ENCODE peak calls at places on chromosome 6, in four cellular contexts. One of them, this sample, is unnamed.

GRCh38 chr6:105810105-105810921 is 275.8 kb upstream of the PRDM1 start:
- DNase-seq in lower leg skin: no peak
- DNase-seq in HFF-Myc: peak; percentile 91
- DNase-seq in BJ: peak; percentile 81
- DNase-seq in this sample: no peak

GRCh38 chr6:41200296-41200900 is 551 bp downstream of the TREML2 start:
- DNase-seq in lower leg skin: no peak
- DNase-seq in HFF-Myc: no peak
- DNase-seq in BJ: no peak
- DNase-seq in this sample: peak; percentile 44

GRCh38 chr6:3585320-3585935 is 128.6 kb upstream of the SLC22A23 start:
- DNase-seq in lower leg skin: no peak
- DNase-seq in HFF-Myc: peak; percentile 74
- DNase-seq in BJ: peak; percentile 93
- DNase-seq in this sample: no peak

GRCh38 chr6:163260111-163260895 is 154.2 kb upstream of the QKI start:
- DNase-seq in lower leg skin: no peak
- DNase-seq in HFF-Myc: no peak
- DNase-seq in BJ: no peak
- DNase-seq in this sample: no peak

GRCh38 chr6:26365633-26365995 is 616 bp downstream of the BTN3A2 start:
- DNase-seq in lower leg skin: no peak
- DNase-seq in HFF-Myc: no peak
- DNase-seq in BJ: no peak
- DNase-seq in this sample: no peak

GRCh38 chr6:20261685-20262084 is 49.4 kb upstream of the MBOAT1 start:
- DNase-seq in lower leg skin: no peak
- DNase-seq in HFF-Myc: no peak
- DNase-seq in BJ: no peak
- DNase-seq in this sample: no peak

GRCh38 chr6:150876598-150876997 is 11.1 kb downstream of the MTHFD1L start:
- DNase-seq in lower leg skin: no peak
- DNase-seq in HFF-Myc: no peak
- DNase-seq in BJ: no peak
- DNase-seq in this sample: no peak

GRCh38 chr6:142304241-142304640 is 2.4 kb downstream of the ADGRG6 start:
- DNase-seq in lower leg skin: no peak
- DNase-seq in HFF-Myc: no peak
- DNase-seq in BJ: no peak
- DNase-seq in this sample: no peak

GRCh38 chr6:2807342-2808090 is 34.1 kb downstream of the SERPINB1 start:
- DNase-seq in lower leg skin: no peak
- DNase-seq in HFF-Myc: no peak
- DNase-seq in BJ: no peak
- DNase-seq in this sample: no peak

GRCh38 chr6:99790679-99791078 is 184.0 kb downstream of the PRDM13 start:
- DNase-seq in lower leg skin: no peak
- DNase-seq in HFF-Myc: no peak
- DNase-seq in BJ: no peak
- DNase-seq in this sample: no peak

GRCh38 chr6:144777249-144777648 is 492.1 kb downstream of the UTRN start:
- DNase-seq in lower leg skin: no peak
- DNase-seq in HFF-Myc: no peak
- DNase-seq in BJ: no peak
- DNase-seq in this sample: no peak

GRCh38 chr6:152642578-152643375 is 5.6 kb upstream of the SYNE1 start:
- DNase-seq in lower leg skin: no peak
- DNase-seq in HFF-Myc: no peak
- DNase-seq in BJ: no peak
- DNase-seq in this sample: no peak

GRCh38 chr6:27863962-27864905 is 48.0 kb downstream of the OR2B2 start:
- DNase-seq in lower leg skin: no peak
- DNase-seq in HFF-Myc: no peak
- DNase-seq in BJ: no peak
- DNase-seq in this sample: no peak

GRCh38 chr6:160051390-160051789 is 70.2 kb upstream of the SLC22A1 start:
- DNase-seq in lower leg skin: no peak
- DNase-seq in HFF-Myc: no peak
- DNase-seq in BJ: no peak
- DNase-seq in this sample: no peak

GRCh38 chr6:115591973-115592486 is 468.7 kb downstream of the FRK start:
- DNase-seq in lower leg skin: no peak
- DNase-seq in HFF-Myc: no peak
- DNase-seq in BJ: no peak
- DNase-seq in this sample: no peak

GRCh38 chr6:14454467-14454763 is 336.8 kb downstream of the CD83 start:
- DNase-seq in lower leg skin: no peak
- DNase-seq in HFF-Myc: no peak
- DNase-seq in BJ: no peak
- DNase-seq in this sample: no peak

GRCh38 chr6:36838896-36839818 is at the start of gene CPNE5:
- DNase-seq in lower leg skin: no peak
- DNase-seq in HFF-Myc: no peak
- DNase-seq in BJ: no peak
- DNase-seq in this sample: no peak

GRCh38 chr6:105279463-105279862 is 99.6 kb upstream of the POPDC3 start:
- DNase-seq in lower leg skin: no peak
- DNase-seq in HFF-Myc: no peak
- DNase-seq in BJ: no peak
- DNase-seq in this sample: no peak

GRCh38 chr6:166167801-166168615 is at the start of gene TBXT:
- DNase-seq in lower leg skin: no peak
- DNase-seq in HFF-Myc: no peak
- DNase-seq in BJ: no peak
- DNase-seq in this sample: no peak

GRCh38 chr6:68189217-68189616 is 445.9 kb upstream of the ADGRB3 start:
- DNase-seq in lower leg skin: no peak
- DNase-seq in HFF-Myc: no peak
- DNase-seq in BJ: no peak
- DNase-seq in this sample: no peak

GRCh38 chr6:42404494-42404893 is 47.2 kb downstream of the TRERF1 start:
- DNase-seq in lower leg skin: peak; percentile 85
- DNase-seq in HFF-Myc: peak; percentile 52
- DNase-seq in BJ: peak; percentile 44
- DNase-seq in this sample: no peak

GRCh38 chr6:138692978-138693909 is 80.3 kb upstream of the CCDC28A start:
- DNase-seq in lower leg skin: peak; percentile 93
- DNase-seq in HFF-Myc: no peak
- DNase-seq in BJ: no peak
- DNase-seq in this sample: peak; percentile 89

GRCh38 chr6:143270026-143270425 is 180.5 kb downstream of the ADAT2 start:
- DNase-seq in lower leg skin: no peak
- DNase-seq in HFF-Myc: no peak
- DNase-seq in BJ: no peak
- DNase-seq in this sample: no peak

GRCh38 chr6:84868149-84868548 is 103.8 kb upstream of the TBX18 start:
- DNase-seq in lower leg skin: no peak
- DNase-seq in HFF-Myc: no peak
- DNase-seq in BJ: no peak
- DNase-seq in this sample: no peak
- TF ChIP-seq CTCF in lower leg skin: no peak
- TF ChIP-seq CTCF in HFF-Myc: no peak
- TF ChIP-seq CTCF in BJ: no peak
- TF ChIP-seq CTCF in this sample: no peak

GRCh38 chr6:72640622-72640930 is 18.7 kb downstream of the KCNQ5 start:
- DNase-seq in lower leg skin: no peak
- DNase-seq in HFF-Myc: no peak
- DNase-seq in BJ: no peak
- DNase-seq in this sample: no peak

GRCh38 chr6:72639920-72640621 is 18.2 kb downstream of the KCNQ5 start:
- DNase-seq in lower leg skin: no peak
- DNase-seq in HFF-Myc: no peak
- DNase-seq in BJ: no peak
- DNase-seq in this sample: no peak

GRCh38 chr6:72642435-72642834 is 20.6 kb downstream of the KCNQ5 start:
- DNase-seq in lower leg skin: no peak
- DNase-seq in HFF-Myc: no peak
- DNase-seq in BJ: no peak
- DNase-seq in this sample: no peak

GRCh38 chr6:72646604-72647485 is 25.0 kb downstream of the KCNQ5 start:
- DNase-seq in lower leg skin: no peak
- DNase-seq in HFF-Myc: no peak
- DNase-seq in BJ: no peak
- DNase-seq in this sample: no peak

GRCh38 chr6:72643214-72643613 is 21.4 kb downstream of the KCNQ5 start:
- DNase-seq in lower leg skin: no peak
- DNase-seq in HFF-Myc: no peak
- DNase-seq in BJ: no peak
- DNase-seq in this sample: no peak
- TF ChIP-seq CTCF in lower leg skin: no peak
- TF ChIP-seq CTCF in HFF-Myc: no peak
- TF ChIP-seq CTCF in BJ: no peak
- TF ChIP-seq CTCF in this sample: peak; percentile 56

GRCh38 chr6:44667668-44668390 is 280.3 kb downstream of the CDC5L start:
- DNase-seq in lower leg skin: peak; percentile 76
- DNase-seq in HFF-Myc: no peak
- DNase-seq in BJ: no peak
- DNase-seq in this sample: peak; percentile 77

GRCh38 chr6:44670146-44670545 is 282.6 kb downstream of the CDC5L start:
- DNase-seq in lower leg skin: peak; percentile 32
- DNase-seq in HFF-Myc: no peak
- DNase-seq in BJ: no peak
- DNase-seq in this sample: peak; percentile 23

GRCh38 chr6:44667226-44667625 is 279.7 kb downstream of the CDC5L start:
- DNase-seq in lower leg skin: peak; percentile 23
- DNase-seq in HFF-Myc: peak; percentile 78
- DNase-seq in BJ: peak; percentile 93
- DNase-seq in this sample: peak; percentile 85

GRCh38 chr6:44668976-44669934 is 281.7 kb downstream of the CDC5L start:
- DNase-seq in lower leg skin: peak; percentile 53
- DNase-seq in HFF-Myc: no peak
- DNase-seq in BJ: no peak
- DNase-seq in this sample: peak; percentile 54

DNA sequence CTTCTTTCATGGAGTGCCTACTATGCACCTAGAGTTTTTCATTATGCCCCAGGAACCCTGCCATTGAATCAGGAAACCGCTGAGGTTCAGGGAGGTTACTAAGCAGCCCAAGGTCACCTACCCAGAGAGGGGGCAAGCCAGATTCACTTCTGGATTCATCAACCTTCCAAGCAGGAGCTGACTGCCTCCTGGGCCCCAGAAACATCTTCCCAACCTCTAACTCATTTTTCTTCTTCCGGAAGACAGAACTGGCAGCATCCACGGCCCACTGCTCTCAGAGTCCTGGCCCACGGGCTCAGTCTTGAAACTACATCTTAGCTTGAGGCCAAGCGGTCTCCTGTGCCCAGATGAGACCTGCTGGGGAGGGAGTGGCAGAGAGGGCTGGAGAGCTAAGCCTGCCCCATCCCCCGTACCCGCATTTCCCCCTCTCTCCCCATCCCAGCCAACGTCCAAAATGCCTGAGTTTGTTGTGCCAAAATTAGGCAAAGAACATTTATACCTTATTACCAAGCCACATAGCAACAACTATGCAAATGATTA is 281.0 kb downstream of the CDC5L start:
- DNase-seq in lower leg skin: peak; percentile 63
- DNase-seq in HFF-Myc: no peak
- DNase-seq in BJ: no peak
- DNase-seq in this sample: peak; percentile 72
- TF ChIP-seq CTCF in lower leg skin: no peak
- TF ChIP-seq CTCF in HFF-Myc: no peak
- TF ChIP-seq CTCF in BJ: no peak
- TF ChIP-seq CTCF in this sample: no peak

DNA sequence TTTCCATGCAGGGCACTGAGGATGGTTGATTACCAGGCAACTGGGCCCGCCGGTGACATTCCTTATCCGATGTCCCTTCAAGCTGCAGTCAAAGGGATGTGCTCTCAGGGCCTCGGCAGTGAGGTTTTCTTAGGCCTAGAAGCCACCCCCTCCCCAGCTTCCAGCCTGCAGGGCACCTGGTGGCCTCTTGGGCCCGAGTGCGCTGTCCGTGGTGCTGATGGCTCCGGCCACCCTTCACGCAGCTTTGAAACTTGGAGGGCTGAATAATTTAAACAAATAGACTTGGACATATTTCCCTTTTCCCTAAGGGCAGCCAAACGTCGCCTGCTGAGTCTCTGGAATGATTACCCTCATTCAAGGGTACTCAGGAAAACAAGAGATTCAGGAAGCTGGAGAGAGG is 8.9 kb upstream of the MLN start:
- DNase-seq in lower leg skin: no peak
- DNase-seq in HFF-Myc: no peak
- DNase-seq in BJ: no peak
- DNase-seq in this sample: no peak
- TF ChIP-seq CTCF in lower leg skin: no peak
- TF ChIP-seq CTCF in HFF-Myc: peak; percentile 23
- TF ChIP-seq CTCF in BJ: peak; percentile 53
- TF ChIP-seq CTCF in this sample: peak; percentile 45